ENCODE peak calls at places on chromosomes 11 and 22, in seven cellular contexts. One of them, this sample, is unnamed.

GRCh38 chr11:71908218-71908617 is 20.2 kb downstream of the XNDC1N start:
- DNase-seq in NAMALWA: no peak
- DNase-seq in IMR-90: no peak
- DNase-seq in GM12865: no peak
- DNase-seq in COR-L47: no peak
- DNase-seq in stimulated activated CD4-positive, alpha-beta T cell treated with anti-CD3 and anti-CD28 coated beads, Interleukin-4, amount 100 ng/mL, for 4 hours: no peak
- DNase-seq in ureter: no peak
- DNase-seq in this sample: no peak

GRCh38 chr11:16669799-16670415 is 68.5 kb upstream of the C11orf58 start:
- DNase-seq in NAMALWA: no peak
- DNase-seq in IMR-90: peak; percentile 25
- DNase-seq in GM12865: no peak
- DNase-seq in COR-L47: no peak
- DNase-seq in stimulated activated CD4-positive, alpha-beta T cell treated with anti-CD3 and anti-CD28 coated beads, Interleukin-4, amount 100 ng/mL, for 4 hours: no peak
- DNase-seq in ureter: no peak
- DNase-seq in this sample: peak; percentile 1

GRCh38 chr22:27435839-27436581 is 365.5 kb downstream of the MN1 start:
- DNase-seq in NAMALWA: no peak
- DNase-seq in IMR-90: peak; percentile 65
- DNase-seq in GM12865: no peak
- DNase-seq in COR-L47: no peak
- DNase-seq in stimulated activated CD4-positive, alpha-beta T cell treated with anti-CD3 and anti-CD28 coated beads, Interleukin-4, amount 100 ng/mL, for 4 hours: no peak
- DNase-seq in ureter: no peak
- DNase-seq in this sample: no peak

GRCh38 chr11:94762995-94763394 is 5.2 kb upstream of the AMOTL1 start:
- DNase-seq in NAMALWA: no peak
- DNase-seq in IMR-90: no peak
- DNase-seq in GM12865: no peak
- DNase-seq in COR-L47: no peak
- DNase-seq in stimulated activated CD4-positive, alpha-beta T cell treated with anti-CD3 and anti-CD28 coated beads, Interleukin-4, amount 100 ng/mL, for 4 hours: no peak
- DNase-seq in ureter: no peak
- DNase-seq in this sample: no peak

GRCh38 chr11:48013269-48013901 is 33.0 kb downstream of the PTPRJ start:
- DNase-seq in NAMALWA: peak; percentile 44
- DNase-seq in IMR-90: peak; percentile 65
- DNase-seq in GM12865: peak; percentile 40
- DNase-seq in COR-L47: peak; percentile 26
- DNase-seq in stimulated activated CD4-positive, alpha-beta T cell treated with anti-CD3 and anti-CD28 coated beads, Interleukin-4, amount 100 ng/mL, for 4 hours: no peak
- DNase-seq in ureter: no peak
- DNase-seq in this sample: peak; percentile 84

GRCh38 chr11:11845066-11845465 is 3.3 kb downstream of the USP47 start:
- DNase-seq in NAMALWA: no peak
- DNase-seq in IMR-90: no peak
- DNase-seq in GM12865: peak; percentile 14
- DNase-seq in COR-L47: no peak
- DNase-seq in stimulated activated CD4-positive, alpha-beta T cell treated with anti-CD3 and anti-CD28 coated beads, Interleukin-4, amount 100 ng/mL, for 4 hours: no peak
- DNase-seq in ureter: no peak
- DNase-seq in this sample: no peak

GRCh38 chr22:36934153-36934939 is 20.9 kb downstream of the CSF2RB start:
- DNase-seq in NAMALWA: peak; percentile 14
- DNase-seq in IMR-90: no peak
- DNase-seq in GM12865: no peak
- DNase-seq in COR-L47: no peak
- DNase-seq in stimulated activated CD4-positive, alpha-beta T cell treated with anti-CD3 and anti-CD28 coated beads, Interleukin-4, amount 100 ng/mL, for 4 hours: no peak
- DNase-seq in ureter: no peak
- DNase-seq in this sample: no peak

GRCh38 chr11:132519226-132519860 is 1013.0 kb downstream of the OPCML start:
- DNase-seq in NAMALWA: no peak
- DNase-seq in IMR-90: peak; percentile 4
- DNase-seq in GM12865: no peak
- DNase-seq in COR-L47: no peak
- DNase-seq in stimulated activated CD4-positive, alpha-beta T cell treated with anti-CD3 and anti-CD28 coated beads, Interleukin-4, amount 100 ng/mL, for 4 hours: no peak
- DNase-seq in ureter: no peak
- DNase-seq in this sample: no peak

GRCh38 chr11:65058419-65059054 is at the start of gene NAALADL1:
- DNase-seq in NAMALWA: no peak
- DNase-seq in IMR-90: no peak
- DNase-seq in GM12865: no peak
- DNase-seq in COR-L47: no peak
- DNase-seq in stimulated activated CD4-positive, alpha-beta T cell treated with anti-CD3 and anti-CD28 coated beads, Interleukin-4, amount 100 ng/mL, for 4 hours: no peak
- DNase-seq in ureter: no peak
- DNase-seq in this sample: no peak

GRCh38 chr22:21761086-21761485 is 25.5 kb upstream of the YPEL1 start:
- DNase-seq in NAMALWA: no peak
- DNase-seq in IMR-90: peak; percentile 88
- DNase-seq in GM12865: peak; percentile 13
- DNase-seq in COR-L47: no peak
- DNase-seq in stimulated activated CD4-positive, alpha-beta T cell treated with anti-CD3 and anti-CD28 coated beads, Interleukin-4, amount 100 ng/mL, for 4 hours: no peak
- DNase-seq in ureter: no peak
- DNase-seq in this sample: no peak

GRCh38 chr11:108224908-108225786 is 2.3 kb downstream of the ATM start:
- DNase-seq in NAMALWA: peak; percentile 87
- DNase-seq in IMR-90: no peak
- DNase-seq in GM12865: peak; percentile 67
- DNase-seq in COR-L47: no peak
- DNase-seq in stimulated activated CD4-positive, alpha-beta T cell treated with anti-CD3 and anti-CD28 coated beads, Interleukin-4, amount 100 ng/mL, for 4 hours: no peak
- DNase-seq in ureter: no peak
- DNase-seq in this sample: peak; percentile 54

GRCh38 chr11:114060402-114061052 is 1.0 kb downstream of the ZBTB16 start:
- DNase-seq in NAMALWA: no peak
- DNase-seq in IMR-90: no peak
- DNase-seq in GM12865: no peak
- DNase-seq in COR-L47: no peak
- DNase-seq in stimulated activated CD4-positive, alpha-beta T cell treated with anti-CD3 and anti-CD28 coated beads, Interleukin-4, amount 100 ng/mL, for 4 hours: peak; percentile 27
- DNase-seq in ureter: no peak
- DNase-seq in this sample: peak; percentile 71

GRCh38 chr11:130464289-130464812 is 15.9 kb downstream of the ADAMTS15 start:
- DNase-seq in NAMALWA: no peak
- DNase-seq in IMR-90: peak; percentile 42
- DNase-seq in GM12865: no peak
- DNase-seq in COR-L47: no peak
- DNase-seq in stimulated activated CD4-positive, alpha-beta T cell treated with anti-CD3 and anti-CD28 coated beads, Interleukin-4, amount 100 ng/mL, for 4 hours: no peak
- DNase-seq in ureter: no peak
- DNase-seq in this sample: no peak

GRCh38 chr11:59846556-59846955 is 1.3 kb upstream of the CBLIF start:
- DNase-seq in NAMALWA: no peak
- DNase-seq in IMR-90: no peak
- DNase-seq in GM12865: no peak
- DNase-seq in COR-L47: no peak
- DNase-seq in stimulated activated CD4-positive, alpha-beta T cell treated with anti-CD3 and anti-CD28 coated beads, Interleukin-4, amount 100 ng/mL, for 4 hours: no peak
- DNase-seq in ureter: no peak
- DNase-seq in this sample: no peak

GRCh38 chr11:72764503-72764902 is 12.3 kb upstream of the ARAP1 start:
- DNase-seq in NAMALWA: no peak
- DNase-seq in IMR-90: no peak
- DNase-seq in GM12865: no peak
- DNase-seq in COR-L47: peak; percentile 92
- DNase-seq in stimulated activated CD4-positive, alpha-beta T cell treated with anti-CD3 and anti-CD28 coated beads, Interleukin-4, amount 100 ng/mL, for 4 hours: no peak
- DNase-seq in ureter: no peak
- DNase-seq in this sample: no peak

This sample was measured in NB4.